ENCODE peak calls at places on chromosomes 12 and 14, in seven cellular contexts. Q is brain microvascular endothelial cell, D is cardiac muscle cell, O is WTC11, K is psoas muscle, I is omental fat pad, U is lower leg skin. C is an unnamed sample.

GRCh38 chr12:6312529-6313325 is 2.2 kb downstream of the PLEKHG6 start:
- DNase-seq in D (no peak), U (no peak), K (no peak), I (no peak), O (peak; percentile 68), Q (no peak), C (peak; percentile 46)

GRCh38 chr12:76685246-76685678 is 78.7 kb upstream of the ZDHHC17 start:
- DNase-seq in I (no peak), U (no peak), K (peak; percentile 19), O (peak; percentile 29), D (peak; percentile 70), Q (peak; percentile 28), C (peak; percentile 34)

GRCh38 chr12:58242803-58243628 is 301.6 kb downstream of the ATP23 start:
- DNase-seq in U (no peak), D (no peak), K (no peak), Q (no peak), O (no peak), I (no peak), C (no peak)

GRCh38 chr14:22614240-22614799 is 16.2 kb downstream of the ABHD4 start:
- DNase-seq in K (peak; percentile 21), Q (peak; percentile 94), O (no peak), I (no peak), U (no peak), D (peak; percentile 83), C (peak; percentile 62)

GRCh38 chr14:39310071-39310470 is 76.4 kb downstream of the MIA2 start:
- DNase-seq in Q (no peak), D (no peak), U (no peak), O (no peak), I (no peak), K (no peak), C (no peak)

GRCh38 chr12:96219700-96220206 is 25.6 kb downstream of the ELK3 start:
- DNase-seq in I (no peak), D (peak; percentile 88), Q (peak; percentile 98), O (no peak), U (no peak), K (no peak), C (no peak)

GRCh38 chr12:132030367-132031038 is 80.8 kb downstream of the EP400 start:
- DNase-seq in K (no peak), D (peak; percentile 8), U (no peak), Q (peak; percentile 10), O (no peak), I (no peak), C (no peak)

GRCh38 chr12:43807361-43807760 is 1.2 kb upstream of the TWF1 start:
- DNase-seq in I (no peak), K (no peak), Q (no peak), D (no peak), O (no peak), U (no peak), C (no peak)

GRCh38 chr14:51661504-51661903 is 9.8 kb downstream of the FRMD6 start:
- DNase-seq in O (no peak), U (no peak), K (no peak), D (no peak), I (no peak), Q (no peak), C (no peak)

GRCh38 chr12:49792976-49793580 is 35.1 kb downstream of the NCKAP5L start:
- DNase-seq in I (no peak), O (no peak), U (no peak), K (no peak), D (no peak), Q (no peak), C (no peak)

GRCh38 chr14:100825691-100826331 is at the start of gene MEG3:
- DNase-seq in I (peak; percentile 33), K (peak; percentile 56), Q (peak; percentile 76), O (no peak), D (peak; percentile 83), U (no peak), C (no peak)

GRCh38 chr14:38941485-38941884 is 161.6 kb downstream of the SEC23A start:
- DNase-seq in K (no peak), Q (no peak), D (no peak), O (no peak), U (no peak), I (no peak), C (no peak)

GRCh38 chr14:104230946-104231345 is 92.6 kb downstream of the KIF26A start:
- DNase-seq in O (no peak), U (no peak), I (no peak), D (no peak), Q (no peak), K (no peak), C (no peak)

GRCh38 chr12:51785906-51786305 is 62.6 kb downstream of the FIGNL2 start:
- DNase-seq in D (no peak), I (no peak), K (no peak), O (no peak), Q (no peak), U (no peak), C (no peak)

GRCh38 chr14:104588066-104588857 is 8.7 kb downstream of the C14orf180 start:
- DNase-seq in U (no peak), I (no peak), D (no peak), O (no peak), K (no peak), Q (no peak), C (no peak)

GRCh38 chr12:25789520-25789919 is 169.0 kb upstream of the RASSF8 start:
- DNase-seq in D (peak; percentile 90), I (no peak), Q (peak; percentile 41), U (no peak), K (no peak), O (no peak), C (no peak)

GRCh38 chr14:41830679-41831078 is 224.0 kb downstream of the LRFN5 start:
- DNase-seq in I (no peak), D (peak; percentile 72), U (no peak), Q (no peak), O (no peak), K (no peak), C (no peak)

GRCh38 chr14:106506901-106507305 is 980.5 kb downstream of the TMEM121 start:
- DNase-seq in Q (no peak), O (no peak), K (no peak), U (no peak), I (no peak), D (no peak), C (no peak)

GRCh38 chr14:74945261-74945851 is 10.0 kb downstream of the PGF start:
- DNase-seq in D (peak; percentile 33), U (no peak), O (peak; percentile 86), Q (no peak), I (no peak), K (peak; percentile 51), C (peak; percentile 72)

DNA sequence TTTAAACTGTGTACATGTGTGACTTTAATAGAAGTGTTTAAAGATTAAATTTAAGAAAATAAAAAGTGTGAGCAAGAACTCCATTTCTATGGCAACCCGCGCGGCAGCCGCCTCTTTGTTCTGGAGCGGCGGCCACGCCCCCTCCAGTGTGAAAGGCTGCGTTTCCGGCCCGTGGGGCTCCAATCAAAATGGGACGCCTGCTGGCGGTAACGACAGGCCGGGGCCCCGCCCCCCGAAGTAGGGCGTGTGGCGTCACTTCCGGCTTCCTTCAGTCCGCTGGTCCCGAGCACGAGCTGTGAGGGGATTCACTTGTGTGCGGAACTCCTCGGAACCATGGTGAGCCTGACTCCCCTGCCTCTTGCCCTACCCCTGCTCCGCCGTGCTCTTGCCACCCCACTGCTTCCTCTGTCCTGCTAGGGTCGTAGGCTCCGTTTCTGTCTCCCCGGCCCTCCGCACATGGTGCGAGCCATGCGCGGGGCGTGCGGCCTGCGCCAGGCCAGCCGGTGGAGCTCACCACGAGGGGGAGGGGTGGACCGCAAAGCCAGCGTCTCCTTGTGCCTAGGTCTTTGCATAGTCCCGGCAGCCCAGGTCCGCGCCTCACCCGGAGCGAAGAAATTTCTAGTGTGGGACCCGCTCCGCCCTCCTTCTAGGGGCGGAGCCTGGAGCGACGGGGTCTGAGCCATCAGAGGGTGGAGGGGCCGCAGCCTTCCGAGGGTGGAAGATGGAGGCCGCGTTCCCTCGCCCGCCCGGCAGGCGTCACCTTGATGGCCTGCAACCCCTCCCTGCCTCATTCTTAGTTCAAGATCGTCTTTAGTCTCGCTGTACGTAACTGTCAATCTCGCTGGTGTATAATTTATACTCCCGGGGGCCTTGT is at the start of gene CCT2:
- DNase-seq in K (peak; percentile 97), I (peak; percentile 87), D (peak; percentile 97), Q (peak; percentile 95), O (peak; percentile 97), U (peak; percentile 99), C (peak; percentile 96)
- TF ChIP-seq CTCF in K (peak; percentile 40), I (no peak), D (peak; percentile 49), Q (peak; percentile 64), O (no peak), U (no peak), C (peak; percentile 42)

GRCh38 chr12:21334100-21334499 is 617 bp downstream of the SLCO1A2 start:
- DNase-seq in O (no peak), K (no peak), D (no peak), I (no peak), U (no peak), Q (no peak), C (no peak)

GRCh38 chr12:21337959-21338704 is 3.4 kb upstream of the SLCO1A2 start:
- DNase-seq in O (no peak), I (no peak), Q (no peak), D (no peak), K (no peak), U (no peak), C (no peak)

GRCh38 chr12:21337453-21337852 is 2.7 kb upstream of the SLCO1A2 start:
- DNase-seq in I (no peak), Q (no peak), O (no peak), K (no peak), D (no peak), U (no peak), C (no peak)

GRCh38 chr12:21334771-21335325 is at the start of gene SLCO1A2:
- DNase-seq in I (no peak), O (no peak), D (no peak), K (no peak), U (no peak), Q (no peak), C (no peak)

DNA sequence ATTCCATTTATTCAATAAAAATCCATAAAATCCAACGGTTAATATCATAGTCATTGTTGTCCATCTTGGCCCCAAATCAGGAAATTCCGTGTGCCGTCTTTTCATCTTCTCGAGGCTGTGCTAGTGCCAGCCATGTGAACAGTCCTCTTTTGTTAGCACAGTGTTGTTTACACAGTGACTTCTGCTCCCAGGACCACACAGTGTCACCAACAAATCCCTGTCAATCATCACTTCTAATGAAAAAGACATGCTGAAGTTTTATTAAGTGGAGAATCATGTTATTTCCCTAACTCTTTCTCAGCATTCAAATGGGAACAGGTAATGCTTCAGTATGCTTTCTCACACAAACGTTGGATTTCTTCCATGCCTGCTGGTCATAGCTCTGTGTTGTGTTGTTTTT is 1.9 kb upstream of the SLCO1A2 start:
- DNase-seq in O (no peak), I (no peak), Q (no peak), U (no peak), D (no peak), K (no peak), C (no peak)
- TF ChIP-seq CTCF in O (no peak), I (no peak), Q (no peak), U (no peak), D (no peak), K (no peak), C (no peak)

GRCh38 chr12:124720019-124720686 is 143.5 kb downstream of the SCARB1 start:
- DNase-seq in Q (no peak), D (peak; percentile 68), U (no peak), I (no peak), K (no peak), O (no peak), C (no peak)
- TF ChIP-seq CTCF in Q (peak; percentile 71), D (peak; percentile 41), U (no peak), I (no peak), K (peak; percentile 31), O (no peak), C (no peak)

GRCh38 chr12:28941248-28941647 is 207.8 kb upstream of the FAR2 start:
- DNase-seq in I (no peak), K (no peak), O (no peak), U (no peak), Q (peak; percentile 24), D (no peak), C (no peak)
- TF ChIP-seq CTCF in I (no peak), K (no peak), O (no peak), U (no peak), Q (no peak), D (no peak), C (no peak)